ENCODE peak calls at places on chromosomes 2 and 18, in eight cellular contexts. T, N, W, Q, C, A, L and G are unnamed samples.

GRCh38 chr2:109476908-109477441 is 136.8 kb downstream of the SEPTIN10 start:
- DNase-seq in N (no peak), T (no peak), W (no peak), Q (no peak), C (no peak), A (no peak), L (no peak), G (no peak)

GRCh38 chr2:159798376-159798724 is 342 bp upstream of the CD302 start:
- DNase-seq in C (no peak), Q (no peak), A (no peak), N (no peak), T (no peak), L (no peak), W (no peak), G (no peak)

GRCh38 chr18:5588529-5588928 is 44.7 kb upstream of the EPB41L3 start:
- DNase-seq in A (no peak), C (no peak), N (no peak), T (no peak), W (no peak), L (no peak), Q (no peak), G (no peak)

GRCh38 chr2:113240915-113241911 is 37.5 kb downstream of the PAX8 start:
- DNase-seq in L (no peak), A (no peak), T (no peak), Q (no peak), N (peak; percentile 85), C (peak; percentile 99), W (peak; percentile 94), G (no peak)

GRCh38 chr18:9850297-9850696 is 35.5 kb upstream of the TXNDC2 start:
- DNase-seq in L (no peak), W (no peak), C (no peak), T (no peak), Q (no peak), N (no peak), A (no peak), G (no peak)

GRCh38 chr2:176206677-176207076 is 18.2 kb downstream of the HOXD1 start:
- DNase-seq in A (no peak), W (no peak), L (no peak), C (no peak), Q (no peak), N (no peak), T (no peak), G (no peak)

GRCh38 chr2:7612969-7613368 is 695.8 kb downstream of the RNF144A start:
- DNase-seq in Q (no peak), W (no peak), L (no peak), T (no peak), N (no peak), A (no peak), C (no peak), G (no peak)

GRCh38 chr2:88190808-88191721 is 20.9 kb downstream of the THNSL2 start:
- DNase-seq in A (peak; percentile 82), C (peak; percentile 42), L (no peak), W (no peak), Q (peak; percentile 57), N (no peak), T (no peak), G (peak; percentile 86)

GRCh38 chr18:48634975-48635374 is 96.1 kb downstream of the CTIF start:
- DNase-seq in A (no peak), C (no peak), T (peak; percentile 41), W (no peak), Q (no peak), L (no peak), N (no peak), G (no peak)

GRCh38 chr2:135052997-135053474 is 944 bp downstream of the RAB3GAP1 start:
- DNase-seq in T (no peak), L (no peak), N (no peak), C (no peak), A (no peak), Q (no peak), W (no peak), G (peak; percentile 8)

GRCh38 chr2:181904022-181904632 is 12.6 kb downstream of the ITPRID2 start:
- DNase-seq in T (no peak), W (no peak), A (no peak), Q (peak; percentile 8), L (no peak), C (no peak), N (no peak), G (peak; percentile 62)

GRCh38 chr2:29921560-29921915 is at the start of gene ALK:
- DNase-seq in N (peak; percentile 72), Q (peak; percentile 99), W (no peak), T (peak; percentile 84), C (no peak), A (peak; percentile 98), L (peak; percentile 90), G (peak; percentile 97)

GRCh38 chr18:3014501-3015202 is 1.7 kb upstream of the LPIN2 start:
- DNase-seq in W (no peak), N (no peak), Q (no peak), C (no peak), T (no peak), A (no peak), L (no peak), G (no peak)

GRCh38 chr2:120862254-120863172 is 126.8 kb downstream of the GLI2 start:
- DNase-seq in C (no peak), A (no peak), T (peak; percentile 59), N (peak; percentile 23), L (peak; percentile 53), W (no peak), Q (no peak), G (no peak)

GRCh38 chr2:236028066-236028465 is 140.1 kb downstream of the GBX2 start:
- DNase-seq in N (no peak), A (no peak), L (no peak), Q (no peak), C (no peak), W (no peak), T (no peak), G (no peak)

GRCh38 chr18:37671119-37671518 is 105.5 kb upstream of the CELF4 start:
- DNase-seq in W (no peak), A (no peak), T (no peak), N (no peak), C (no peak), Q (no peak), L (no peak), G (no peak)

GRCh38 chr2:1371066-1371465 is 42.2 kb upstream of the TPO start:
- DNase-seq in L (no peak), T (no peak), N (no peak), W (no peak), A (no peak), C (no peak), Q (no peak), G (no peak)

GRCh38 chr2:108946442-108946841 is 42.6 kb downstream of the EDAR start:
- DNase-seq in Q (no peak), A (no peak), T (no peak), W (no peak), L (no peak), N (no peak), C (no peak), G (no peak)

GRCh38 chr18:42365550-42365949 is 410.5 kb downstream of the PIK3C3 start:
- DNase-seq in A (no peak), W (no peak), T (no peak), L (no peak), N (no peak), C (no peak), Q (no peak), G (no peak)

GRCh38 chr2:86417961-86418360 is 23.2 kb upstream of the KDM3A start:
- DNase-seq in A (no peak), Q (no peak), C (no peak), L (no peak), N (no peak), W (no peak), T (no peak), G (no peak)

GRCh38 chr2:188485496-188485895 is 193.8 kb downstream of the GULP1 start:
- DNase-seq in L (no peak), T (no peak), A (no peak), Q (no peak), N (no peak), C (no peak), W (no peak), G (no peak)

GRCh38 chr18:3062798-3063563 is 50.0 kb upstream of the LPIN2 start:
- DNase-seq in L (peak; percentile 85), C (no peak), T (peak; percentile 82), Q (peak; percentile 66), W (no peak), N (peak; percentile 72), A (peak; percentile 76), G (peak; percentile 82)

GRCh38 chr18:24795129-24795528 is 334.7 kb downstream of the HRH4 start:
- DNase-seq in A (no peak), N (no peak), Q (no peak), L (no peak), W (no peak), C (no peak), T (no peak), G (no peak)

GRCh38 chr2:112582314-112582746 is 2.1 kb upstream of the CHCHD5 start:
- DNase-seq in A (no peak), N (no peak), L (no peak), Q (peak; percentile 38), C (peak; percentile 14), T (no peak), W (no peak), G (peak; percentile 52)

GRCh38 chr2:148817210-148817708 is 57.8 kb upstream of the KIF5C start:
- DNase-seq in L (no peak), C (no peak), T (no peak), N (no peak), A (no peak), Q (peak; percentile 43), W (no peak), G (no peak)

GRCh38 chr2:209208211-209208610 is 215.6 kb upstream of the MAP2 start:
- DNase-seq in C (no peak), Q (peak; percentile 15), W (no peak), A (peak; percentile 31), T (no peak), N (no peak), L (no peak), G (peak; percentile 75)

GRCh38 chr2:31535753-31536152 is 45.0 kb downstream of the SRD5A2 start:
- DNase-seq in Q (no peak), L (no peak), A (no peak), C (no peak), W (no peak), N (no peak), T (no peak), G (no peak)

GRCh38 chr2:226030369-226031077 is 631.0 kb downstream of the NYAP2 start:
- DNase-seq in T (no peak), N (no peak), Q (peak; percentile 58), A (no peak), L (no peak), W (no peak), C (peak; percentile 2), G (peak; percentile 31)

GRCh38 chr18:45275367-45276113 is 339.7 kb upstream of the SLC14A2 start:
- DNase-seq in C (no peak), Q (peak; percentile 3), A (no peak), N (no peak), L (no peak), W (no peak), T (no peak), G (peak; percentile 76)

GRCh38 chr2:239916205-239917127 is 108.7 kb downstream of the NDUFA10 start:
- DNase-seq in Q (no peak), C (no peak), W (peak; percentile 64), L (no peak), T (no peak), N (no peak), A (peak; percentile 11), G (no peak)

GRCh38 chr18:57026316-57026715 is 120.6 kb upstream of the BOD1L2 start:
- DNase-seq in W (no peak), A (no peak), N (no peak), T (no peak), L (no peak), Q (no peak), C (no peak), G (no peak)

GRCh38 chr2:227888289-227888688 is 16.9 kb downstream of the DAW1 start:
- DNase-seq in L (no peak), Q (no peak), W (no peak), N (no peak), C (peak; percentile 35), T (no peak), A (peak; percentile 60), G (peak; percentile 40)

GRCh38 chr2:141498561-141498960 is 632.3 kb downstream of the LRP1B start:
- DNase-seq in T (no peak), L (no peak), C (no peak), W (no peak), Q (no peak), N (no peak), A (no peak), G (no peak)

GRCh38 chr2:174574657-174575056 is 22.9 kb downstream of the WIPF1 start:
- DNase-seq in C (no peak), A (no peak), L (no peak), W (no peak), Q (peak; percentile 42), T (no peak), N (no peak), G (no peak)